ENCODE peak calls at places on chromosomes 12 and 14, in nine cellular contexts. H is IMR-90, N is GM23338, G is GM23248, C is PC-9, B is OCI-LY7, D is neural progenitor cell, Q is fibroblast of lung, F is HepG2. L is an unnamed sample.

GRCh38 chr12:23055004-23055403 is 430.0 kb downstream of the ETNK1 start:
- DNase-seq in B (peak; percentile 18), C (peak; percentile 2), D (peak; percentile 78), H (peak; percentile 7), Q (peak; percentile 22), N (peak; percentile 80), F (peak; percentile 24), G (peak; percentile 12), L (peak; percentile 23)

GRCh38 chr12:126953365-126953889 is 1313.5 kb upstream of the TMEM132C start:
- DNase-seq in D (no peak), G (no peak), F (no peak), H (no peak), Q (no peak), C (no peak), B (no peak), N (no peak), L (no peak)

GRCh38 chr14:23580152-23580926 is 1.7 kb upstream of the JPH4 start:
- DNase-seq in F (peak; percentile 10), D (no peak), H (no peak), C (no peak), B (no peak), Q (no peak), G (no peak), N (no peak), L (no peak)

GRCh38 chr12:65269603-65270002 is 8.9 kb upstream of the MSRB3 start:
- DNase-seq in B (no peak), G (peak; percentile 37), Q (peak; percentile 6), C (no peak), D (no peak), H (no peak), F (no peak), N (no peak), L (peak; percentile 38)

GRCh38 chr12:21881950-21882349 is 59.3 kb downstream of the ABCC9 start:
- DNase-seq in N (no peak), F (no peak), B (no peak), C (no peak), H (no peak), D (no peak), G (no peak), Q (no peak), L (no peak)

GRCh38 chr14:80504781-80505180 is 293.5 kb upstream of the DIO2 start:
- DNase-seq in C (no peak), G (peak; percentile 35), N (no peak), D (no peak), H (peak; percentile 60), Q (no peak), F (no peak), B (no peak), L (no peak)

GRCh38 chr14:63308723-63309317 is 9.9 kb downstream of the GPHB5 start:
- DNase-seq in Q (peak; percentile 28), C (peak; percentile 31), G (peak; percentile 39), D (peak; percentile 63), N (peak; percentile 83), B (peak; percentile 46), F (peak; percentile 40), H (peak; percentile 29), L (peak; percentile 55)

GRCh38 chr12:50955697-50956096 is 3.4 kb downstream of the HIGD1C start:
- DNase-seq in H (no peak), G (no peak), C (no peak), N (no peak), D (no peak), F (no peak), B (no peak), Q (no peak), L (no peak)

GRCh38 chr14:101362529-101363260 is 198.6 kb upstream of the DIO3 start:
- DNase-seq in Q (no peak), N (no peak), F (no peak), D (no peak), C (no peak), H (no peak), B (no peak), G (peak; percentile 8), L (no peak)

GRCh38 chr14:69096766-69097475 is 56.0 kb downstream of the DCAF5 start:
- DNase-seq in D (no peak), N (peak; percentile 39), F (no peak), Q (no peak), G (no peak), B (no peak), H (peak; percentile 22), C (no peak), L (no peak)

GRCh38 chr14:69481815-69482568 is 2.5 kb upstream of the PLEKHD1 start:
- DNase-seq in H (no peak), G (no peak), B (peak; percentile 90), F (no peak), C (no peak), N (no peak), D (no peak), Q (no peak), L (no peak)

GRCh38 chr12:108004368-108004767 is 124.7 kb upstream of the WSCD2 start:
- DNase-seq in G (peak; percentile 25), D (peak; percentile 71), C (no peak), B (peak; percentile 3), Q (no peak), N (peak; percentile 74), H (no peak), F (no peak), L (peak; percentile 28)

GRCh38 chr14:73789996-73790581 is 61.5 kb upstream of the PTGR2 start:
- DNase-seq in N (no peak), G (peak; percentile 98), Q (peak; percentile 98), H (peak; percentile 97), B (no peak), F (no peak), D (no peak), C (no peak), L (peak; percentile 53)

DNA sequence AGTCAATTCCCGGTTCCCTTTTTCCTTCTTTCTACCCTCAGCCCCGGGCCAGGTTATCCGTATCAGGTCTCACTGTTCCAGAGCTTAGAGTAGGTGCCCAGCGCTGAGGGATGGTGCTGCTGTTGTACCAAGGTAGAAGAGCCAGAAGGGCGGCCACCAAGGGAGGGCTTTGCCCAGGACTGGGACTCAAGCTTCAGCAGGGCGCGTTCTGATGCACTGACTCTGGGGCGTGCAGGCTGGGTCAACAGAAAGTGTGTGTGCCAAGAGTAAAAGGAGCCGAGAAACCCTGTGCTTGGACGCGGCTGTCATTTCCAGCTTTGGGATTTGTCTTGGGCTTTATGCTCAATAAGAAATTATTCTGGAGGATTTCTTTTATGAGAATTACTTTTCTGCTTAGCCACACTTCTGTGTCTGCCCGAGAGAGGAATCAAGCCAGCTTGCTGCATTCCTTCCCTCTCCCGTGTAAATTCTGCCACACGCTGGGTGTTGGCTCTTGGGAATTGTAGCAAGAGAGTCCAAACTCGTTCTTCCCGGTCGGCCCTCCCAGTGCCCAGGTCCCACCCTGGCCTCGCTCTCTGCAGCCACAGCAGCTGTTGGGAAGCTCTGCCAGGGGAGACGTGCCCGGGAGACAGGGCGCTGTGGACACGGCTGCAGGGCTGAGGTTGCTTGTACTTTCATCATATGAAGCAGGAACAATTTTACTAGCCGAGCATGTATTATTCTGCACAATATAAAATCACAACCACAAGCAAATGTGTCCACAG is 98.0 kb downstream of the FBXL14 start:
- DNase-seq in D (no peak), C (peak; percentile 69), B (no peak), N (no peak), G (peak; percentile 74), H (peak; percentile 31), Q (peak; percentile 89), F (no peak), L (peak; percentile 40)
- H3K4me3 ChIP-seq in D (no peak overlapping the region), C (no peak overlapping the region), B (no peak overlapping the region), N (no peak overlapping the region), G (peak overlapping the region; percentile 63), H (no peak overlapping the region), Q (no peak overlapping the region), F (no peak overlapping the region), L (peak overlapping the region; percentile 44)

GRCh38 chr14:75163677-75164076 is 12.7 kb downstream of the TMED10 start:
- DNase-seq in F (no peak), Q (no peak), D (no peak), C (no peak), H (no peak), B (no peak), N (no peak), G (no peak), L (no peak)
- H4K20me1 ChIP-seq in F (peaks cover 34% of the 10 kb centered on the region), Q (no peaks in the 10 kb centered on the region), D (peaks cover 79% of the 10 kb centered on the region), C (peaks cover 94% of the 10 kb centered on the region), H (peaks cover 77% of the 10 kb centered on the region), B (peaks cover 21% of the 10 kb centered on the region), N (peaks cover 15% of the 10 kb centered on the region), G (peaks cover 18% of the 10 kb centered on the region), L (peaks cover 30% of the 10 kb centered on the region)

GRCh38 chr14:103259184-103259583 is 74.9 kb upstream of the EIF5 start:
- DNase-seq in F (no peak), B (no peak), G (no peak), Q (no peak), C (no peak), H (no peak), N (no peak), D (no peak), L (no peak)

GRCh38 chr14:103259801-103260628 is 74.0 kb upstream of the EIF5 start:
- DNase-seq in D (no peak), C (no peak), F (no peak), G (no peak), Q (no peak), H (no peak), N (no peak), B (no peak), L (peak; percentile 34)

GRCh38 chr14:103257211-103257962 is 76.7 kb upstream of the EIF5 start:
- DNase-seq in B (no peak), N (no peak), H (peak; percentile 29), C (no peak), D (no peak), G (peak; percentile 45), Q (peak; percentile 15), F (no peak), L (peak; percentile 55)

GRCh38 chr14:103258211-103258610 is 75.8 kb upstream of the EIF5 start:
- DNase-seq in C (no peak), Q (no peak), F (no peak), G (no peak), H (no peak), D (no peak), N (no peak), B (no peak), L (no peak)

GRCh38 chr14:103260629-103261124 is 73.4 kb upstream of the EIF5 start:
- DNase-seq in H (peak; percentile 63), B (no peak), F (no peak), G (peak; percentile 75), Q (peak; percentile 44), C (peak; percentile 68), D (no peak), N (no peak), L (peak; percentile 63)
- H3K4me3 ChIP-seq in H (peak overlapping the region; percentile 85), B (no peak overlapping the region), F (peak overlapping the region; percentile 68), G (peak overlapping the region; percentile 74), Q (peak overlapping the region; percentile 72), C (peak overlapping the region; percentile 58), D (no peak overlapping the region), N (no peak overlapping the region), L (peak overlapping the region; percentile 87)

DNA sequence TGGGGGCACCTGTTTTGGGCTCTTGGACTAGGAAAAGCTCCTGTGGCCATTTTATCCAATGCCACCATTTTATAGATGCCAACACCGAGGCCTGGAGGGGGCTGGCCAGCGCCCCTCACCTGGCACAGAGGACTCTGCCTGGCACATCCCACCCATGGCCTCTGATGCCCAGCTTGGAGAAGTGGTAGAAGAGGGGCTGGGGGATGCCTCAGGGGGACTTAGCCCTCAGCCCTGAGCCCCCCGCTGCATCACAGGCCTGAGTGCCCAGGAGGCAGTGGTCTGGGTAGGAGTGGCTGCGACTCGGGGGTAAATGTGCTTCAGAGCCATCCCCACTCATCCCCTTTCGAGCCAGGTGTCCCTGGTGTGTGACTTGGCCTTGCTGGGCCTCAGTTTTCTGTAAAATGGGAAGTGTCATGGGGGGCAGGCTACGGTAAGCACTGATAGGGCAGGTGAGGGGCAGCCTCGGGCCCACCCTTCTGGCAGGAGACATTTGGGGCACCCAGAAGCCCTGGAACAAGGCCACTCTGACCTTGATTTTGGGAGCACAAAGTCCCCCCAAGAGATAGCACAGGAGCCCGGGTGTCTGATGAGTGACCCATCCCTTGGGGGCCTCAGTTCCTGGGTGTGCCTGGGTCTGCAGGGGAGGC is 22.5 kb downstream of the SH2B3 start:
- DNase-seq in N (no peak), G (no peak), C (no peak), F (no peak), D (no peak), Q (no peak), B (no peak), H (no peak), L (no peak)
- H4K20me1 ChIP-seq in N (peaks cover 23% of the 10 kb centered on the region), G (no peaks in the 10 kb centered on the region), C (no peaks in the 10 kb centered on the region), F (peaks cover 4% of the 10 kb centered on the region), D (peaks cover 13% of the 10 kb centered on the region), Q (no peaks in the 10 kb centered on the region), B (no peaks in the 10 kb centered on the region), H (peaks cover 52% of the 10 kb centered on the region), L (no peaks in the 10 kb centered on the region)